ENCODE peak calls at places on chromosome 21, in four cellular contexts. Q, Y, S and Z are unnamed samples.
A peak's percentile ranks its signal among the peaks of the same experiment; 100 is the strongest.

GRCh38 chr21:34519013-34519412 is 7.0 kb upstream of the KCNE1 start:
- DNase-seq in Y (peak; percentile 19), Q (no peak), S (no peak), Z (no peak)

GRCh38 chr21:17612565-17613241 is at the start of gene BTG3:
- DNase-seq in Y (peak; percentile 84), S (peak; percentile 76), Q (peak; percentile 76), Z (peak; percentile 76)

GRCh38 chr21:36610201-36610600 is 88.7 kb upstream of the SIM2 start:
- DNase-seq in Y (no peak), Q (peak; percentile 57), S (no peak), Z (no peak)

GRCh38 chr21:36200089-36200561 is 43.5 kb downstream of the DOP1B start:
- DNase-seq in Y (no peak), Q (no peak), S (no peak), Z (no peak)

GRCh38 chr21:26887241-26887640 is 42.0 kb upstream of the ADAMTS1 start:
- DNase-seq in Q (peak; percentile 15), Y (peak; percentile 29), S (no peak), Z (no peak)

GRCh38 chr21:37219766-37220432 is 47.2 kb downstream of the VPS26C start:
- DNase-seq in S (no peak), Q (no peak), Y (no peak), Z (no peak)

GRCh38 chr21:37207441-37208009 is 59.6 kb downstream of the VPS26C start:
- DNase-seq in Q (no peak), S (no peak), Y (no peak), Z (no peak)

GRCh38 chr21:36762636-36763035 is 63.7 kb downstream of the SIM2 start:
- DNase-seq in Y (no peak), S (no peak), Q (no peak), Z (no peak)

GRCh38 chr21:34801519-34802132 is 132.8 kb downstream of the CLIC6 start:
- DNase-seq in Y (peak; percentile 68), Q (no peak), S (no peak), Z (no peak)

GRCh38 chr21:14773777-14774345 is 227.7 kb upstream of the SAMSN1 start:
- DNase-seq in S (peak; percentile 6), Y (peak; percentile 76), Q (no peak), Z (peak; percentile 23)

GRCh38 chr21:16569679-16570078 is 839.9 kb downstream of the USP25 start:
- DNase-seq in S (no peak), Q (peak; percentile 39), Y (no peak), Z (no peak)

GRCh38 chr21:40143822-40144525 is 276.7 kb downstream of the PCP4 start:
- DNase-seq in Q (peak; percentile 18), Y (peak; percentile 52), S (peak; percentile 2), Z (peak; percentile 68)

GRCh38 chr21:44778499-44778911 is 23.1 kb downstream of the UBE2G2 start:
- DNase-seq in Y (peak; percentile 14), Q (no peak), S (no peak), Z (no peak)

DNA sequence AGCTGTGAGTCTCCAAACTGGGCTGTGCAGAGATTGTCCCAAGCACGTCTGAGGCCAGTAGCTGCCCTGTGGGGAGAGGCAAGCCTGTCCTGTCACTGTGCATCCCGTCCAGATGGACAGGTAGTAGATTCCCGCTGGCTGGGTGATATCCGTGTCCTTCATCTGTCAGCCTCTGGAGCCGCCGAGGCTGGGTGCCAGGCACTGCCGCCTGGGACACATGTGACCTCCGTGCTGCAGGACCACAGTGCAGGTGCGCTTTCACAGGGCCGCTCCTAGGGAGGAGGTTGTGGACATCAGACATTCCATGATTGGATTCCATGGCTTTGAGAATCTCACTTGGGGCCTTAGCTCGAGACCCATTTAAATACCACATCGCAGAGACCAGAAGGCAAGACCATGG is 4.7 kb downstream of the PDXK start:
- DNase-seq in S (no peak), Q (no peak), Y (no peak), Z (no peak)
- H4K8ac ChIP-seq in S (no peak overlapping the region), Q (no peak overlapping the region), Y (no peak overlapping the region), Z (no peak overlapping the region)

DNA sequence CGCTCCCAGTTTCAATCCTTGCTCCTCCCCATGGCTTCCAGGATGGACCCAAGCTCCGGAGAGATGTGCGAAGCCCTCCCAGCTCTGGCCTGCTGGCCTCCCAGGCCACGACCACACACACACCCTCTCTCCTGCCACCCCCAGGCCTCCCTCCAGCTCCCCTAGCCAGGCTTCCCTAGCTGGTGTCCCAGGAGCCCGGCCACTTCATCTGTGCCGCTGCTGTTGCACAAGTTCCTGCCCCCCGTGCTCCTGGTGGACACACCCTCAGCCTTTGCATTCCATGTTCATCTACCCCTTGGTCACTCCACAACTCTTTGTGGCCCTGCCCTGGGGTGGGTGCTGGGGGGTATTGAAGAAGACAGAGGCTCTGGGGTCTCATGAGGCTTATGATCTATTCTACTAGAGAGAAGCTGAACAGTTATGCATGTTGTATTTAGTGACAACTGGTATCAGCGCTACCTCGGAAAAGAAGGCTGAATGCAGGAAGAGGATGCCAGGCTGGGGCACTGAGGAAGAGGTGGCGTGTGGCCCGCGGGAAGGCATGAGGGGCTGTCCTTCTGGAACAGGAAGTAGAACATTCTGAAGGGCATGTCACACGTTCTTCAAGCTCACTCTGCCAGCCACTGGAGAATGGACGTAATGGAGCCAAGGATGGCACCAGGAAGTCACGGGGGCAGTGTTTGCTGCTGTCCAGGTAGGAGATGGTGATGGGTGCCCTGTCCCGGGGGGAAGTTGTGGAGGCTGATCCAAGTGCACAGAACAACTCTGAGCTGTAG is 172.4 kb downstream of the PSMG1 start:
- DNase-seq in S (no peak), Y (no peak), Q (no peak), Z (no peak)
- H3K27ac ChIP-seq in S (no peak overlapping the region), Y (no peak overlapping the region), Q (no peak overlapping the region), Z (no peak overlapping the region)

GRCh38 chr21:46095814-46096595 is 1.9 kb upstream of the COL6A2 start:
- DNase-seq in Y (no peak), Q (no peak), S (no peak), Z (no peak)

GRCh38 chr21:46096997-46097825 is 701 bp upstream of the COL6A2 start:
- DNase-seq in S (no peak), Y (no peak), Q (no peak), Z (no peak)

GRCh38 chr21:46097826-46098286 is at the start of gene COL6A2:
- DNase-seq in Q (peak; percentile 71), S (peak; percentile 73), Y (peak; percentile 75), Z (peak; percentile 54)

GRCh38 chr21:46095106-46095719 is 2.7 kb upstream of the COL6A2 start:
- DNase-seq in Y (no peak), S (no peak), Q (no peak), Z (no peak)

GRCh38 chr21:46096596-46096981 is 1.3 kb upstream of the COL6A2 start:
- DNase-seq in Y (no peak), S (no peak), Q (no peak), Z (no peak)
- H3K4me3 ChIP-seq in Y (no peak overlapping the region), S (peak overlapping the region; percentile 86), Q (peak overlapping the region; percentile 97), Z (no peak overlapping the region)

GRCh38 chr21:42806489-42807140 is 72.7 kb downstream of the WDR4 start:
- DNase-seq in Q (no peak), S (no peak), Y (peak; percentile 98), Z (no peak)

GRCh38 chr21:42809577-42810440 is 69.5 kb downstream of the WDR4 start:
- DNase-seq in S (no peak), Y (no peak), Q (no peak), Z (no peak)

GRCh38 chr21:42809171-42809570 is 70.2 kb downstream of the WDR4 start:
- DNase-seq in Y (no peak), S (no peak), Q (no peak), Z (no peak)

GRCh38 chr21:42811960-42812359 is 67.4 kb downstream of the WDR4 start:
- DNase-seq in Q (no peak), S (no peak), Y (no peak), Z (no peak)

DNA sequence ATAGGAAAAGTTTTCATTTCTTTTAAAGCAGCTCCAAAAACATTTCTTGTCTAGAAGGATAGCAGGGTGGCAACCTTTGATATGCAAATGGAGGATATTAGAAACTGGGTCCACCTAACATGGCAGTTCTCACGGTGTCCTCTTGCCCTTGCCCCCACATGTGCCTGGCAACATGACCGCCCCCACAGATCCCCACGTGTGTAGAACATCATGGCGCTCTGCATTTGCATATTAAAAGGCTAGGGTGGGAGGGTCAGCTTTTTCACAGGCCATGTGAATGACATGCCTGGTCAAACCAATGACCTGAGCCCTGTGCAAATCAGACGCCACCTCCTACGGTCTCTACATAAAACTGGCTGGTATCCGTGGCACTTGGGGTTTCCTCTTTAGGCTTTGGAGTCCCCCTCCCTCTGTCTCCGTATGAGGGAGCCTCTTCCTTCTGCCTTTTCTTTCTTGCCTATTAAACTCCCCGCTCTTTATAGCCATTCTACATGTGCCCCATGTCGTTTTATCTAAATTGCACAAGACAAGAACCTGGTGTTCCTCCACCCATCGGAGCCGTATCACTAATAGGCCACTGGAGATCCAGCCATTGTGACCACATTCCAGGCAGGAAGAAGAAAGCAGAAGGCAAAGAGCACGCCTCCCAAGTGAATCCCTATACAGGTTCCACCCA is 71.3 kb downstream of the WDR4 start:
- DNase-seq in S (no peak), Y (peak; percentile 45), Q (no peak), Z (no peak)
- H4K8ac ChIP-seq in S (no peak overlapping the region), Y (no peak overlapping the region), Q (no peak overlapping the region), Z (no peak overlapping the region)

DNA sequence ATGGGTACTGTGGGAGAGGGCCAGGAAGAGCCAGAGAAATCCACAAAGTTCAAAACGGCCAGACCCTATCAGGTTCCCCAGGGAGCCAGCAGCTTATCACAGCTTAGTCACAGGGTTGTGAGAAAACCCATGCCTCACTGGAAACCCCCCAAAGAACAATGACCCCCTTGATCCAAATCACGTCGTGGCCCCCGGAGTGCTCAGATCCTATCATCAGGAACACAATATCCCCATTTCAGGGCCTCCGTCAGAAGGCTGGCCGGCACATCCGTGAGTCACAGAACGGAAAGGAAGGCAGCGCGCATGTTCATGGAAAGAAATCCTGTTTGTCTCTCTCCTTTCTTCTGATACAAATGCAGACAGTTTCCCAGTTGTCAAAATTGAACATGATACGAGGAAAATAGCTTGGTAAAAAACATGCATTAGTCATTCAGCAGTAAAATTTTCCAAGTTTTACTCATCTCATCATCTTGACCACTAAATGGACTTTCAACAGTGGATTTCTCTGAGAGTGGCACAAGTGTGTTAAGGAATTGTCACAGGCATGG is 125.0 kb downstream of the RIPK4 start:
- DNase-seq in S (peak; percentile 76), Q (peak; percentile 94), Y (peak; percentile 80), Z (no peak)
- H3K27ac ChIP-seq in S (peak overlapping the region; percentile 69), Q (peak overlapping the region; percentile 73), Y (no peak overlapping the region), Z (no peak overlapping the region)